ENCODE peak calls at places on chromosomes 4 and X, in six cellular contexts. E is GM23248, B is MM.1S, C is neural progenitor cell, V is OCI-LY7, A is HCT116. S is an unnamed sample.
A peak's percentile ranks its signal among the peaks of the same experiment; 100 is the strongest.

GRCh38 chrX:47623540-47624027 is 3.9 kb upstream of the SYN1 start:
- DNase-seq in E (peak; percentile 76), B (peak; percentile 27), C (peak; percentile 90), V (no peak), A (no peak), S (no peak)

GRCh38 chrX:117096528-117096927 is 633.8 kb upstream of the CT83 start:
- DNase-seq in E (no peak), B (no peak), C (no peak), V (no peak), A (no peak), S (no peak)

GRCh38 chrX:129701624-129702069 is 37.1 kb upstream of the XPNPEP2 start:
- DNase-seq in E (peak; percentile 66), B (no peak), C (no peak), V (no peak), A (no peak), S (no peak)

GRCh38 chr4:159042097-159042605 is 60.7 kb upstream of the RAPGEF2 start:
- DNase-seq in E (no peak), B (no peak), C (no peak), V (no peak), A (no peak), S (no peak)

GRCh38 chrX:54085666-54086065 is 41.4 kb upstream of the PHF8 start:
- DNase-seq in E (no peak), B (no peak), C (no peak), V (no peak), A (no peak), S (peak; percentile 40)

GRCh38 chrX:95325185-95325584 is 1359.5 kb upstream of the DIAPH2 start:
- DNase-seq in E (no peak), B (no peak), C (no peak), V (no peak), A (no peak), S (no peak)

GRCh38 chrX:1231850-1232505 is 19.5 kb upstream of the CRLF2 start:
- DNase-seq in E (no peak), B (no peak), C (no peak), V (no peak), A (no peak), S (no peak)

GRCh38 chrX:20414781-20415445 is 148.2 kb upstream of the RPS6KA3 start:
- DNase-seq in E (no peak), B (no peak), C (no peak), V (no peak), A (no peak), S (no peak)

GRCh38 chr4:153725070-153725810 is 34.6 kb downstream of the RNF175 start:
- DNase-seq in E (no peak), B (no peak), C (no peak), V (peak; percentile 26), A (no peak), S (no peak)

GRCh38 chr4:25320374-25321172 is 8.0 kb downstream of the ZCCHC4 start:
- DNase-seq in E (peak; percentile 89), B (no peak), C (no peak), V (no peak), A (no peak), S (peak; percentile 80)

GRCh38 chr4:80767944-80768343 is 262.6 kb upstream of the BMP3 start:
- DNase-seq in E (peak; percentile 39), B (no peak), C (no peak), V (no peak), A (no peak), S (peak; percentile 61)

GRCh38 chr4:178955614-178956013 is 1513.4 kb upstream of the AGA start:
- DNase-seq in E (no peak), B (no peak), C (no peak), V (no peak), A (no peak), S (peak; percentile 51)

GRCh38 chrX:12239356-12240082 is 101.2 kb downstream of the FRMPD4 start:
- DNase-seq in E (no peak), B (no peak), C (no peak), V (no peak), A (no peak), S (no peak)

GRCh38 chr4:159052315-159052714 is 50.6 kb upstream of the RAPGEF2 start:
- DNase-seq in E (no peak), B (peak; percentile 40), C (no peak), V (no peak), A (no peak), S (no peak)

GRCh38 chr4:1767058-1767769 is 25.9 kb upstream of the FGFR3 start:
- DNase-seq in E (peak; percentile 29), B (no peak), C (peak; percentile 95), V (peak; percentile 55), A (no peak), S (no peak)

GRCh38 chrX:123083924-123084323 is 100.2 kb upstream of the GRIA3 start:
- DNase-seq in E (peak; percentile 36), B (no peak), C (no peak), V (no peak), A (no peak), S (peak; percentile 1)

GRCh38 chrX:47644557-47645091 is 5.7 kb downstream of the ELK1 start:
- DNase-seq in E (peak; percentile 70), B (peak; percentile 31), C (peak; percentile 57), V (no peak), A (no peak), S (peak; percentile 17)

GRCh38 chrX:100643943-100644587 is at the start of gene SRPX2:
- DNase-seq in E (peak; percentile 90), B (no peak), C (no peak), V (no peak), A (peak; percentile 63), S (peak; percentile 88)

GRCh38 chr4:168743576-168743975 is 246.7 kb downstream of the PALLD start:
- DNase-seq in E (no peak), B (no peak), C (no peak), V (no peak), A (no peak), S (peak; percentile 34)

GRCh38 chrX:30875957-30876356 is 13.1 kb downstream of the TAB3 start:
- DNase-seq in E (peak; percentile 81), B (no peak), C (no peak), V (no peak), A (no peak), S (peak; percentile 82)

GRCh38 chrX:153738056-153738605 is 13.5 kb downstream of the ABCD1 start:
- DNase-seq in E (no peak), B (no peak), C (no peak), V (no peak), A (no peak), S (no peak)

GRCh38 chr4:6753891-6754290 is 28.6 kb upstream of the KIAA0232 start:
- DNase-seq in E (no peak), B (no peak), C (no peak), V (no peak), A (no peak), S (no peak)

GRCh38 chr4:183355405-183355804 is 33.2 kb upstream of the CLDN24 start:
- DNase-seq in E (peak; percentile 71), B (no peak), C (no peak), V (no peak), A (no peak), S (peak; percentile 72)

GRCh38 chrX:40088803-40089540 is 8.8 kb downstream of the BCOR start:
- DNase-seq in E (no peak), B (no peak), C (no peak), V (no peak), A (no peak), S (no peak)

GRCh38 chrX:103175944-103176753 is 38.8 kb upstream of the BEX4 start:
- DNase-seq in E (peak; percentile 48), B (peak; percentile 50), C (peak; percentile 38), V (peak; percentile 19), A (no peak), S (peak; percentile 76)

GRCh38 chr4:115353370-115353769 is 239.9 kb upstream of the NDST4 start:
- DNase-seq in E (no peak), B (no peak), C (no peak), V (no peak), A (no peak), S (no peak)

GRCh38 chrX:96314974-96315373 is 369.7 kb upstream of the DIAPH2 start:
- DNase-seq in E (peak; percentile 61), B (no peak), C (no peak), V (no peak), A (no peak), S (peak; percentile 66)

GRCh38 chr4:67456577-67457196 is 88.6 kb downstream of the CENPC start:
- DNase-seq in E (no peak), B (no peak), C (no peak), V (no peak), A (no peak), S (no peak)

GRCh38 chr4:106367072-106367471 is 1.5 kb downstream of the GIMD1 start:
- DNase-seq in E (no peak), B (no peak), C (no peak), V (no peak), A (no peak), S (no peak)
- TF ChIP-seq EZH2phosphoT487 in E (no peak), B (no peak), C (no peak), V (no peak), A (no peak), S (no peak)

DNA sequence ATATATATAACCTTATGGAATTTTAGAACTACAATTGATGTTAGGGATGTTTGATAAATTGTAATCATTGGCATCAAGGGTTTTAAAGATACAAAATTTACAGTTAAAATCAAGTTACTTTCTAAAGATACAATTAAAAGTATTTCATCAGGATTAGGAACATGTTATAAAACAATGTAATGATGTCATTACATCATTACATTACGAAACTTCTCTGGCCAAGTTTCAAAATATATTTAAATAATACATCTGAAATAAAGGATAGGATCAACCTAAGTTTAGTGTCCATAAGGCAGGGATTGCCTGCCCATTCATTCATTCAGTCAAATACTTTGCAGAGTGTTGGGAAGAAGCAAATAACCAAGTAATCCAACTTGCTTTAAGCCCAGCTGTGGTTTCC is 75.1 kb downstream of the TENM3 start:
- DNase-seq in E (no peak), B (no peak), C (no peak), V (no peak), A (no peak), S (no peak)
- TF ChIP-seq EZH2phosphoT487 in E (no peak), B (no peak), C (no peak), V (no peak), A (no peak), S (no peak)

GRCh38 chrX:136636121-136636520 is 11.8 kb upstream of the CD40LG start:
- DNase-seq in E (no peak), B (no peak), C (peak; percentile 83), V (no peak), A (no peak), S (no peak)

GRCh38 chrX:136639506-136640176 is 8.3 kb upstream of the CD40LG start:
- DNase-seq in E (peak; percentile 76), B (no peak), C (no peak), V (no peak), A (no peak), S (peak; percentile 20)

GRCh38 chrX:136630881-136631280 is 17.1 kb upstream of the CD40LG start:
- DNase-seq in E (no peak), B (no peak), C (no peak), V (no peak), A (no peak), S (no peak)

GRCh38 chrX:136635235-136635634 is 12.7 kb upstream of the CD40LG start:
- DNase-seq in E (no peak), B (peak; percentile 78), C (no peak), V (no peak), A (no peak), S (no peak)
- TF ChIP-seq EZH2phosphoT487 in E (no peak), B (no peak), C (no peak), V (no peak), A (no peak), S (no peak)

GRCh38 chr4:128558896-128559669 is 250.4 kb upstream of the JADE1 start:
- DNase-seq in E (peak; percentile 80), B (peak; percentile 64), C (no peak), V (no peak), A (no peak), S (no peak)
- TF ChIP-seq EZH2phosphoT487 in E (peak; percentile 35), B (no peak), C (no peak), V (no peak), A (no peak), S (no peak)

S was measured in PC-3.